ENCODE peak calls at places on chromosome 18, in eight cellular contexts. S is NCI-H1417; A is activated CD4-positive, alpha-beta T cell treated with anti-CD3 and anti-CD28 coated beads for 48 hours; O is foreskin keratinocyte; R is naive B cell; T is brain pericyte; C is germinal center; N is hypothalamus. D is an unnamed sample.

GRCh38 chr18:79681484-79682387 is 2.1 kb downstream of the CTDP1 start:
- DNase-seq in O (no peak), C (no peak), A (peak), R (no peak), S (no peak), T (no peak), N (no peak), D (peak)

GRCh38 chr18:11751305-11752115 is 62.4 kb downstream of the GNAL start:
- DNase-seq in T (no peak), A (no peak), R (no peak), C (no peak), O (no peak), N (no peak), S (peak), D (no peak)

GRCh38 chr18:2655954-2656236 is 369 bp downstream of the SMCHD1 start:
- DNase-seq in O (no peak), S (no peak), N (no peak), C (no peak), R (no peak), T (no peak), A (no peak), D (no peak)

GRCh38 chr18:48887905-48888531 is 62.7 kb downstream of the SMAD7 start:
- DNase-seq in T (no peak), O (no peak), C (no peak), S (no peak), A (no peak), N (no peak), R (no peak), D (no peak)

GRCh38 chr18:8319798-8320477 is 289.3 kb upstream of the RAB12 start:
- DNase-seq in O (no peak), C (no peak), T (no peak), R (no peak), S (no peak), A (no peak), N (no peak), D (no peak)

GRCh38 chr18:49851624-49852023 is 38.3 kb upstream of the ACAA2 start:
- DNase-seq in A (no peak), C (no peak), T (no peak), N (no peak), S (peak), R (no peak), O (no peak), D (no peak)

GRCh38 chr18:62751341-62751821 is 36.0 kb downstream of the PHLPP1 start:
- DNase-seq in T (no peak), A (no peak), O (no peak), S (peak), R (no peak), N (no peak), C (no peak), D (peak)

GRCh38 chr18:35451032-35451431 is 46.7 kb downstream of the INO80C start:
- DNase-seq in S (no peak), A (no peak), N (no peak), R (no peak), C (no peak), O (no peak), T (no peak), D (no peak)

GRCh38 chr18:58367425-58368140 is 261.3 kb downstream of the ALPK2 start:
- DNase-seq in S (no peak), N (no peak), O (no peak), R (no peak), A (no peak), T (no peak), C (no peak), D (no peak)

GRCh38 chr18:67938691-67939090 is 422.2 kb upstream of the DSEL start:
- DNase-seq in O (no peak), T (no peak), S (no peak), R (no peak), C (no peak), N (no peak), A (no peak), D (no peak)

GRCh38 chr18:39571511-39571910 is 2005.9 kb upstream of the CELF4 start:
- DNase-seq in R (no peak), O (no peak), N (no peak), A (no peak), T (no peak), S (no peak), C (no peak), D (no peak)

GRCh38 chr18:11741505-11742145 is 52.6 kb downstream of the GNAL start:
- DNase-seq in C (peak), S (no peak), R (no peak), O (no peak), T (no peak), A (no peak), N (no peak), D (no peak)

GRCh38 chr18:74496508-74497307 is 545 bp downstream of the CNDP2 start:
- DNase-seq in S (no peak), A (peak), N (peak), O (peak), T (no peak), C (peak), R (no peak), D (peak)

GRCh38 chr18:12296087-12296403 is 12.0 kb upstream of the TUBB6 start:
- DNase-seq in O (no peak), A (no peak), S (no peak), N (no peak), C (no peak), R (no peak), T (no peak), D (peak)

GRCh38 chr18:79046522-79046921 is 22.7 kb upstream of the ATP9B start:
- DNase-seq in A (no peak), R (no peak), O (no peak), T (no peak), N (no peak), S (no peak), C (no peak), D (no peak)

GRCh38 chr18:2948038-2948437 is 64.9 kb downstream of the LPIN2 start:
- DNase-seq in T (no peak), N (no peak), R (no peak), A (no peak), C (no peak), O (peak), S (peak), D (no peak)

GRCh38 chr18:57705011-57705410 is 83.4 kb upstream of the NARS1 start:
- DNase-seq in N (no peak), R (no peak), S (peak), O (no peak), T (no peak), C (no peak), A (no peak), D (no peak)

GRCh38 chr18:74351354-74351753 is 35.7 kb downstream of the C18orf63 start:
- DNase-seq in R (no peak), T (no peak), O (peak), N (no peak), A (no peak), S (no peak), C (peak), D (no peak)

GRCh38 chr18:63005306-63005705 is 290.0 kb downstream of the PHLPP1 start:
- DNase-seq in O (no peak), A (no peak), C (no peak), R (no peak), S (no peak), N (no peak), T (no peak), D (no peak)

GRCh38 chr18:73708596-73708995 is 439.0 kb downstream of the FBXO15 start:
- DNase-seq in A (no peak), C (no peak), S (no peak), R (no peak), T (peak), N (no peak), O (no peak), D (no peak)

GRCh38 chr18:4264347-4264791 is 190.7 kb downstream of the DLGAP1 start:
- DNase-seq in A (no peak), O (no peak), R (no peak), C (no peak), S (no peak), N (no peak), T (no peak), D (no peak)

GRCh38 chr18:48842259-48843061 is 108.3 kb downstream of the SMAD7 start:
- DNase-seq in N (no peak), S (no peak), T (no peak), O (no peak), A (peak), R (no peak), C (no peak), D (peak)

GRCh38 chr18:33596178-33596854 is 18.3 kb downstream of the ASXL3 start:
- DNase-seq in O (peak), N (no peak), T (peak), C (no peak), R (no peak), A (no peak), S (no peak), D (no peak)

GRCh38 chr18:23986610-23987359 is 27.8 kb upstream of the TTC39C start:
- DNase-seq in N (no peak), C (no peak), S (no peak), A (no peak), R (no peak), O (peak), T (no peak), D (no peak)